ENCODE peak calls at places on chromosomes 16 and 17, in four cellular contexts. H is heart right ventricle, T is fibroblast of pulmonary artery, U is GM10248. Y is an unnamed sample.

GRCh38 chr16:75044800-75045361 is 46.1 kb downstream of the ZNRF1 start:
- DNase-seq in H (peak; percentile 22), T (peak; percentile 59), U (no peak), Y (no peak)

GRCh38 chr16:54283735-54284318 is 2.8 kb downstream of the IRX3 start:
- DNase-seq in H (no peak), T (no peak), U (no peak), Y (no peak)

GRCh38 chr16:27431773-27432599 is 30.0 kb downstream of the IL21R start:
- DNase-seq in H (no peak), T (no peak), U (peak; percentile 45), Y (no peak)

GRCh38 chr16:53434436-53435065 is at the start of gene RBL2:
- DNase-seq in H (peak; percentile 89), T (peak; percentile 21), U (peak; percentile 90), Y (peak; percentile 24)

GRCh38 chr17:41957058-41957868 is 9.3 kb upstream of the CNP start:
- DNase-seq in H (no peak), T (peak; percentile 70), U (no peak), Y (no peak)

GRCh38 chr17:74738051-74738996 is 1.3 kb downstream of the RAB37 start:
- DNase-seq in H (peak; percentile 49), T (peak; percentile 36), U (peak; percentile 86), Y (no peak)

GRCh38 chr17:4448197-4448980 is 14.6 kb downstream of the SPNS3 start:
- DNase-seq in H (no peak), T (no peak), U (peak; percentile 17), Y (no peak)

GRCh38 chr16:47777191-47777590 is 316.1 kb downstream of the PHKB start:
- DNase-seq in H (no peak), T (peak; percentile 72), U (no peak), Y (no peak)

GRCh38 chr16:58063377-58064076 is 38.0 kb downstream of the MMP15 start:
- DNase-seq in H (no peak), T (no peak), U (no peak), Y (no peak)

GRCh38 chr17:77147357-77147801 is 6.6 kb downstream of the SEC14L1 start:
- DNase-seq in H (no peak), T (no peak), U (peak; percentile 48), Y (no peak)

GRCh38 chr17:65556014-65556909 is 5.2 kb downstream of the AXIN2 start:
- DNase-seq in H (peak; percentile 80), T (peak; percentile 72), U (peak; percentile 72), Y (peak; percentile 56)

GRCh38 chr17:58181796-58182195 is 10.7 kb upstream of the EPX start:
- DNase-seq in H (no peak), T (no peak), U (no peak), Y (no peak)

GRCh38 chr17:28716740-28717577 is 709 bp downstream of the RAB34 start:
- DNase-seq in H (peak; percentile 42), T (peak; percentile 44), U (no peak), Y (no peak)

GRCh38 chr16:64089697-64090096 is 1032.2 kb downstream of the CDH11 start:
- DNase-seq in H (no peak), T (peak; percentile 43), U (no peak), Y (no peak)

GRCh38 chr16:50316848-50317630 is 50.7 kb downstream of the ADCY7 start:
- DNase-seq in H (no peak), T (no peak), U (no peak), Y (no peak)

GRCh38 chr17:78771758-78772382 is 10.2 kb downstream of the CYTH1 start:
- DNase-seq in H (no peak), T (no peak), U (peak; percentile 47), Y (no peak)

GRCh38 chr17:72122668-72123495 is 2.1 kb downstream of the SOX9 start:
- DNase-seq in H (peak; percentile 29), T (peak; percentile 71), U (peak; percentile 51), Y (no peak)

GRCh38 chr17:4886830-4887229 is 12.5 kb upstream of the C17orf107 start:
- DNase-seq in H (no peak), T (no peak), U (no peak), Y (no peak)

GRCh38 chr17:71878271-71878670 is 242.5 kb upstream of the SOX9 start:
- DNase-seq in H (no peak), T (no peak), U (no peak), Y (no peak)

GRCh38 chr16:67884684-67885083 is at the start of gene NRN1L:
- DNase-seq in H (peak; percentile 92), T (peak; percentile 91), U (no peak), Y (peak; percentile 65)

GRCh38 chr16:67883146-67883871 is 1.4 kb upstream of the NRN1L start:
- DNase-seq in H (no peak), T (no peak), U (no peak), Y (no peak)

GRCh38 chr16:67885545-67885944 is 860 bp downstream of the NRN1L start:
- DNase-seq in H (no peak), T (no peak), U (no peak), Y (no peak)

GRCh38 chr16:67882374-67883145 is 2.1 kb upstream of the NRN1L start:
- DNase-seq in H (peak; percentile 64), T (no peak), U (no peak), Y (no peak)

GRCh38 chr16:67883872-67884261 is 818 bp upstream of the NRN1L start:
- DNase-seq in H (peak; percentile 70), T (peak; percentile 56), U (peak; percentile 85), Y (peak; percentile 53)
- TF ChIP-seq CTCF in H (peak; percentile 82), T (peak; percentile 84), U (peak; percentile 88), Y (peak; percentile 71)

GRCh38 chr17:8991514-8992285 is 26.2 kb upstream of the PIK3R5 start:
- DNase-seq in H (peak; percentile 25), T (peak; percentile 72), U (peak; percentile 64), Y (no peak)
- TF ChIP-seq CTCF in H (peak; percentile 76), T (peak; percentile 85), U (peak; percentile 50), Y (peak; percentile 20)

GRCh38 chr17:19718613-19719364 is 2.4 kb upstream of the SLC47A2 start:
- DNase-seq in H (no peak), T (no peak), U (no peak), Y (no peak)
- TF ChIP-seq CTCF in H (no peak), T (no peak), U (peak; percentile 1), Y (no peak)

DNA sequence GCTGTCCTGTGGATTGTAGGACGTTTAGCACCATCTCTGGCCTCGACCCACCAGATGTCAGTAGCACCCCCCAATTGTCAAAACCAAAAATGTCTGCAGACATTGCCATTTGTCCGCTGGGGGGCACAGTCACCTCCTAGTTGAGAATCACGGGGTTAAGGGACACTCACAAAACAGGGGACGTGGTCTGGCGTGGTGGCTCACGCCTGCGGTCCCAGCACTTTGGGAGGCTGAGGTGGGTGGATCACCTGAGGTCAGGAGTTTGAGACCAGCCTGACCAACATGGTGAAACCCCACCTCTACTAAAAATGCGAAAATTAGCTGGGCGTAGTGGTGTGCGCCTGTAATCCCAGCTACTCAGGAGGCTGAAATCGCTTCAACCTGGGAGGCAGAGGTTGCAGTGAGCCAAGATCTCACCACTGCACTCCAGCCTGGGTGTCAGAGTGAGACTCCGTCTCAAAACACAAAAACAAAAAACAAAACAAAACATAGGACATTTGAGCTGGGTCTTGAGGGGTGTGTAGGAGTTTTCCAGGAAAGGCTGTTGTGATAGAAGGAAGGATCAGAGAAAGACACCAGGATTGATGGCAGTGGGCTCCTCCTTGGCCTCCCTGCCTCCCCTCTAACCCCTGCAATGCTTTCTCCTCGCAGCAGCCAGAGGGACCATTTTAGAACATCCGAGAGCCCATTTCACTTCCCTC is 171.8 kb upstream of the GSE1 start:
- DNase-seq in H (no peak), T (no peak), U (no peak), Y (no peak)
- TF ChIP-seq CTCF in H (no peak), T (no peak), U (peak; percentile 27), Y (peak; percentile 21)

GRCh38 chr16:2429771-2430663 is 770 bp downstream of the CCNF start:
- DNase-seq in H (no peak), T (peak; percentile 33), U (peak; percentile 59), Y (no peak)

GRCh38 chr16:2429037-2429770 is at the start of gene CCNF:
- DNase-seq in H (peak; percentile 99), T (peak; percentile 94), U (peak; percentile 100), Y (peak; percentile 98)

GRCh38 chr16:2428787-2429036 is 535 bp upstream of the CCNF start:
- DNase-seq in H (no peak), T (no peak), U (no peak), Y (no peak)

GRCh38 chr16:2432801-2433505 is 3.7 kb downstream of the CCNF start:
- DNase-seq in H (no peak), T (no peak), U (no peak), Y (no peak)

DNA sequence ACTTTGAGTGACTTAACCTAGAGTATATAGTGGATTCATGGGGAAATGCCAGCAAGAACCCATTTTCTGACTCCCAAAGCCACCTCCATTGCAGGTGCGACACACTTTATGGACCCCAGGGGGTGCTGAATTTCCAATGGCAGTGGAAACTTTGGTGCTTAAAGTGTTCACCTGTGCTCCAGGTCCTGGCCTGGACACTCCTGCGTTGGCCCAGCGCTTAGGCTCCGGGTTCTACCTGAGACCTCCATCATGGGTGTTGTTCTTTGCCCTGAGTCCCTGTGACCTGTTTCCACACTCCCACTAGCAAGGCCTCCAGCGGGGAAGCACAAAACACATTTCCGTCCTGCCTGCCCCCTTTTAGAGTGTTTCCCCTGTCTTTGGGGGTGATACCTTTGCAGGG is 3.0 kb downstream of the CCNF start:
- DNase-seq in H (no peak), T (no peak), U (no peak), Y (no peak)
- TF ChIP-seq CTCF in H (no peak), T (peak; percentile 6), U (no peak), Y (no peak)

DNA sequence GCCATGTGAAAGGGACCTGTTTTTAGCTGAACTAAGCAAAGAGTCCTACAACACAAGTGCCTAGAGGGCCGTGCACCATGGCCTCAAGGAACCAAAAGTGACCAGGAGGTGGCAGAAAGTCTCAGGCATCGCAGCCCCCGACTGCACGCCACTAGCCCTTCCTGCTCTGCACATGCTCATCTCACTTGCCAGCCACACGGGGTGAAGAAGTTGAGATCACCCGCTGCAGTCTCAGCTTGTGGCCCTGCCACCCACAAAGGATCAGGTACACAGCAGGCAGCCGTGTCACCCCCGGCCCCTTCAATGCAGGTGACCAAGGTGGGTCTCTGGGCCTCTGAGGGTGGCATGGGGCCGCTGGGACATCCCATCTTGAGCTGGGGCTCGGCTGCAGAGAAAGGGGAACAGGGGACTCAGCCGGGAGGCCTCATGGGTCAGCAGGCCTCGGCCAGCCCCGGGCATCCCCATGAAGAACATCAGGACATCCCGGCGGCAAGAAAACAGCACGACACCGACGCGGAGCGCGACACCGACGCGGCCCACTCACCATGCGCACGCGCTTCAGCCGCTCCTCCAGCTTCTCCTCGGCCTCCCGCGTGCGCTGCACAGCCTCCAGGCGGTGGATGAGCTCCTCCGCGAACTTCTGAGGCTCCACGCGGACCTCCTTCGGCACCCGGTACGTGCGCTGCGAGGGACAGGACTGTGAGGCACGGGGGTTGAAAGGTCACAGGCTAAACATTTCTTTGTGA is 21.0 kb downstream of the PDIA2 start:
- DNase-seq in H (no peak), T (peak; percentile 3), U (no peak), Y (no peak)
- TF ChIP-seq CTCF in H (no peak), T (no peak), U (no peak), Y (peak; percentile 1)

DNA sequence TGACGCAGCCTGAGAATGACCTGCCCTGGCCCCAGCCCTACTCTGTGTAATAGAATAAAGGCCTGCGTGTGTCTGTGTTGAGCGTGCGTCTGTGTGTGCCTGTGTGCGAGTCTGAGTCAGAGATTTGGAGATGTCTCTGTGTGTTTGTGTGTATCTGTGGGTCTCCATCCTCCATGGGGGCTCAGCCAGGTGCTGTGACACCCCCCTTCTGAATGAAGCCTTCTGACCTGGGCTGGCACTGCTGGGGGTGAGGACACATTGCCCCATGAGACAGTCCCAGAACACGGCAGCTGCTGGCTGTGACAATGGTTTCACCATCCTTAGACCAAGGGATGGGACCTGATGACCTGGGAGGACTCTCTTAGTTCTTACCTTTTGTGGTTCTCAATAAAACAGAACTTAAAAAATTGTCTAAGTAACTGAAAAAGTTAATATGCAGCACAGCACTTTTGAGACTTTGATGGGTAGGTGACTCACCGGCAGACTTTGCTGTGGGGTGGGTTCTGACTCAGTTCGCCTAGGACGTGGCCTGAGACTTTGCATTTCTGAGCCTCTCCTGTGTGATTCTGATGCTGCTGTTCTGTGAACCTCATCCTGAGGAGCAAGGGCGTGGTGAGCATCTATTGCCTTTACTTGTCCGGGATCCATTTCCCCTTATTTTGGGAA is 5.7 kb downstream of the LAT start:
- DNase-seq in H (no peak), T (no peak), U (no peak), Y (no peak)
- TF ChIP-seq CTCF in H (no peak), T (no peak), U (no peak), Y (no peak)

Y was measured in D721Med.